ENCODE peak calls at places on chromosomes 6 and 20, in eight cellular contexts. S is CD8-positive, alpha-beta T cell; Z is aorta; L is GM12865; F is breast epithelium; I is fibroblast of mammary gland; A is transverse colon; H is cardiac muscle cell. B is an unnamed sample.

GRCh38 chr6:47092249-47092648 is 50.1 kb upstream of the ADGRF1 start:
- DNase-seq in S (no peak), Z (no peak), L (no peak), F (no peak), I (peak; percentile 66), A (no peak), H (no peak), B (peak; percentile 48)

GRCh38 chr6:69704916-69705315 is 91.9 kb downstream of the LMBRD1 start:
- DNase-seq in S (no peak), Z (no peak), L (no peak), F (no peak), I (no peak), A (no peak), H (no peak), B (peak; percentile 20)

GRCh38 chr20:37151529-37151928 is 27.6 kb upstream of the RPN2 start:
- DNase-seq in S (no peak), Z (no peak), L (no peak), F (no peak), I (no peak), A (no peak), H (no peak), B (no peak)

GRCh38 chr20:46255440-46256104 is 52.7 kb downstream of the CDH22 start:
- DNase-seq in S (peak; percentile 20), Z (peak; percentile 84), L (peak; percentile 2), F (peak; percentile 65), I (peak; percentile 16), A (peak; percentile 87), H (peak; percentile 88), B (peak; percentile 58)

GRCh38 chr6:3895303-3895635 is 46.1 kb downstream of the FAM50B start:
- DNase-seq in S (no peak), Z (no peak), L (no peak), F (no peak), I (no peak), A (no peak), H (no peak), B (no peak)

GRCh38 chr6:47079638-47080037 is 37.5 kb upstream of the ADGRF1 start:
- DNase-seq in S (no peak), Z (no peak), L (no peak), F (no peak), I (no peak), A (no peak), H (no peak), B (no peak)

GRCh38 chr6:161694995-161695394 is 421.1 kb upstream of the AGPAT4 start:
- DNase-seq in S (no peak), Z (no peak), L (peak; percentile 44), F (no peak), I (peak; percentile 61), A (no peak), H (peak; percentile 15), B (peak; percentile 39)

GRCh38 chr6:134551245-134551960 is 233.5 kb upstream of the SGK1 start:
- DNase-seq in S (no peak), Z (no peak), L (no peak), F (no peak), I (peak; percentile 84), A (no peak), H (no peak), B (peak; percentile 89)

GRCh38 chr6:156776470-156776840 is 723 bp upstream of the ARID1B start:
- DNase-seq in S (no peak), Z (no peak), L (peak; percentile 76), F (no peak), I (peak; percentile 64), A (no peak), H (no peak), B (peak; percentile 58)

GRCh38 chr6:15014958-15015357 is 230.9 kb upstream of the JARID2 start:
- DNase-seq in S (no peak), Z (no peak), L (no peak), F (no peak), I (no peak), A (no peak), H (no peak), B (no peak)

GRCh38 chr6:15017803-15018202 is 228.1 kb upstream of the JARID2 start:
- DNase-seq in S (no peak), Z (no peak), L (no peak), F (no peak), I (no peak), A (no peak), H (no peak), B (no peak)

GRCh38 chr6:15016813-15017212 is 229.1 kb upstream of the JARID2 start:
- DNase-seq in S (no peak), Z (no peak), L (no peak), F (no peak), I (no peak), A (no peak), H (no peak), B (no peak)

GRCh38 chr6:15020114-15020770 is 225.6 kb upstream of the JARID2 start:
- DNase-seq in S (no peak), Z (no peak), L (no peak), F (no peak), I (no peak), A (no peak), H (no peak), B (no peak)

GRCh38 chr6:15017251-15017650 is 228.6 kb upstream of the JARID2 start:
- DNase-seq in S (no peak), Z (no peak), L (peak; percentile 21), F (no peak), I (no peak), A (no peak), H (peak; percentile 46), B (peak; percentile 7)
- H3K4me3 ChIP-seq in S (no peak overlapping the region), Z (no peak overlapping the region), L (no peak overlapping the region), F (no peak overlapping the region), I (no peak overlapping the region), A (no peak overlapping the region), H (no peak overlapping the region), B (no peak overlapping the region)

DNA sequence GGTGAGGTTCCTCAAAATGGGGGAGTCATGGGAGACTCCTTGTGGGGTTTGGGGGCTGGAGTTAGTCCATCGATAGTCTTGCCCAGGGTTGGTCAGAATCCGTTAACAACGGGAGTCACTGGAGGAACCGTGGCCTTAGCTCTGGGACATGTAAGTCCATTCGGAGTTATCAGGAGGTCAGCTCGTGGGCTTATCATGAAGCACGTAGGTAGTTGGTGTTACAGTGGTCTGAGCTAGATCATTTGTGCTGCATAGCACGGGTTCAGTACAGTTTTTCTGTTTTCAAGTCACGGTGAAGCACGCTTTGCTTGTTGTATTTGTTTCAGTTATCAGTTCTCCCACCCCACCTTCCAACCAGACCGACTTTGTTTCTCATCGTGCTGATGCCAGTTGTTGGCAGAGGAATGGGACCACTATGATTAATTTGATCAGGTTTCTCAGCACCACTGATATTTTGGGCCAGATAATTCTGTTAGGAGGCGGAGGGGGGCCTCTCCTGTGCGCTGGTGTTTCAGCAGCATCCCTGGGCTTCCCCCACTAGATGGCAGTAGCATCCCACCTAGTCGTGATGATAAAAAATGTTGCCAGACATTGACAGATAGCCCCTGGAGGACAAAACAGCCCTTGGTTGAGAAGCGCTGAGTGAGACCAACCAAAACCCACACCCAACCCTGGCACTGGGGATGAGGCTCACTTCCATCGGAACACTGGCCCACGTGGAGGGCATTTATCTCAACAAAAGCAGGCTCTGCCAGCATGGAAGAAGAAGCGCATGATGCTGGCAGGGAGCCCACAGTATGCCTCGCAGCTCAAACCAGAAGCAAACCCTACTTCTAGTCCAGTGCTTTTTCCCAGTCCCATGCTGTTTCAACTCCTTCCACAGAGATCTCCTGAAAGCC is 2.2 kb upstream of the APMAP start:
- DNase-seq in S (peak; percentile 85), Z (peak; percentile 88), L (peak; percentile 84), F (peak; percentile 78), I (peak; percentile 72), A (peak; percentile 85), H (peak; percentile 82), B (peak; percentile 83)
- H3K4me3 ChIP-seq in S (no peak overlapping the region), Z (no peak overlapping the region), L (no peak overlapping the region), F (peak overlapping the region; percentile 51), I (peak overlapping the region; percentile 26), A (no peak overlapping the region), H (no peak overlapping the region), B (peak overlapping the region; percentile 16)

GRCh38 chr20:43506238-43506637 is 1.3 kb upstream of the L3MBTL1 start:
- DNase-seq in S (no peak), Z (no peak), L (no peak), F (no peak), I (no peak), A (no peak), H (no peak), B (no peak)

GRCh38 chr20:43507150-43508080 is at the start of gene L3MBTL1:
- DNase-seq in S (no peak), Z (peak; percentile 81), L (peak; percentile 31), F (no peak), I (peak; percentile 23), A (peak; percentile 62), H (peak; percentile 84), B (peak; percentile 43)

GRCh38 chr20:43508106-43508505 is 609 bp downstream of the L3MBTL1 start:
- DNase-seq in S (no peak), Z (peak; percentile 75), L (no peak), F (no peak), I (no peak), A (peak; percentile 16), H (no peak), B (no peak)

GRCh38 chr20:43511879-43512278 is 4.4 kb downstream of the L3MBTL1 start:
- DNase-seq in S (no peak), Z (no peak), L (no peak), F (no peak), I (no peak), A (no peak), H (no peak), B (no peak)

GRCh38 chr20:43508604-43509040 is 1.1 kb downstream of the L3MBTL1 start:
- DNase-seq in S (no peak), Z (no peak), L (no peak), F (no peak), I (no peak), A (no peak), H (peak; percentile 11), B (peak; percentile 10)
- H3K4me3 ChIP-seq in S (no peak overlapping the region), Z (no peak overlapping the region), L (no peak overlapping the region), F (no peak overlapping the region), I (peak overlapping the region; percentile 52), A (no peak overlapping the region), H (no peak overlapping the region), B (no peak overlapping the region)

GRCh38 chr6:150589828-150590227 is 9.9 kb upstream of the PLEKHG1 start:
- DNase-seq in S (no peak), Z (no peak), L (no peak), F (no peak), I (no peak), A (no peak), H (no peak), B (no peak)

GRCh38 chr6:150588862-150589499 is 10.7 kb upstream of the PLEKHG1 start:
- DNase-seq in S (no peak), Z (no peak), L (no peak), F (no peak), I (no peak), A (no peak), H (no peak), B (no peak)

GRCh38 chr6:150593119-150593518 is 6.6 kb upstream of the PLEKHG1 start:
- DNase-seq in S (no peak), Z (no peak), L (no peak), F (no peak), I (no peak), A (no peak), H (no peak), B (no peak)

GRCh38 chr6:150592377-150592995 is 7.2 kb upstream of the PLEKHG1 start:
- DNase-seq in S (no peak), Z (no peak), L (no peak), F (no peak), I (no peak), A (peak; percentile 34), H (no peak), B (no peak)

DNA sequence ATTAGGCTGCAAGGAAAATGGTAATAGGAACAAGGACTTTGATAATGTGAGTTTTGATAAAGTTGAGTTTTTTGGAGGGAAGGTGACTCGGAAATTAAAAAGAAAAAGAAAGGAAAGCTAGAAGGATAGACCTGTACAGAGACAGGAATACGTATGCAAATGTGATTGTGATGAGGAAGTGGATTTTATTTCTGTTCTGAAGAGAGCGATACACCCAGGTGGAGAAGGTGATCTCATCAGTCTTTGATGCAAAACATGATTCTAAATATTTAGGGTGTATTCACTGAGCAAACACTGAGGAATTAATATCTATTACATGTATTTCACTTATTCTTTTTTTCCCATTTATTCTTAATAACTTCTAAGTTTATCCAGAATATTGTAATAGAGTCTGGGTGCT is 9.2 kb upstream of the PLEKHG1 start:
- DNase-seq in S (no peak), Z (no peak), L (no peak), F (no peak), I (no peak), A (no peak), H (no peak), B (no peak)
- H3K4me3 ChIP-seq in S (no peak overlapping the region), Z (no peak overlapping the region), L (no peak overlapping the region), F (no peak overlapping the region), I (no peak overlapping the region), A (no peak overlapping the region), H (no peak overlapping the region), B (no peak overlapping the region)

B was measured in fibroblast of pulmonary artery.